ENCODE peak calls at places on chromosomes 11 and 22, in five cellular contexts. K, E, G, P and Y are unnamed samples.
A peak's percentile ranks its signal among the peaks of the same experiment; 100 is the strongest.

GRCh38 chr11:65506770-65507485 is 8.1 kb downstream of the MALAT1 start:
- DNase-seq in P (peak; percentile 55), G (peak; percentile 95), E (peak; percentile 96), K (no peak), Y (peak; percentile 92)

GRCh38 chr11:36146437-36146836 is 142.8 kb downstream of the COMMD9 start:
- DNase-seq in E (no peak), P (peak; percentile 71), K (no peak), G (no peak), Y (no peak)

GRCh38 chr11:76279651-76280050 is 73.3 kb upstream of the WNT11 start:
- DNase-seq in P (no peak), K (no peak), G (no peak), E (no peak), Y (no peak)

GRCh38 chr11:69155302-69156198 is at the start of gene SMIM38:
- DNase-seq in G (no peak), P (no peak), E (no peak), K (no peak), Y (no peak)

GRCh38 chr11:128424867-128425285 is 162.5 kb downstream of the ETS1 start:
- DNase-seq in G (peak; percentile 59), K (no peak), P (no peak), E (peak; percentile 66), Y (no peak)

GRCh38 chr22:37019309-37020191 is at the start of the genes MPST and TST:
- DNase-seq in G (peak; percentile 62), E (peak; percentile 77), P (peak; percentile 44), K (no peak), Y (peak; percentile 27)

GRCh38 chr11:62392944-62393628 is 25.7 kb upstream of the SCGB1A1 start:
- DNase-seq in P (peak; percentile 65), G (no peak), K (no peak), E (no peak), Y (no peak)

GRCh38 chr11:82994615-82995014 is 77.1 kb downstream of the RAB30 start:
- DNase-seq in P (no peak), K (no peak), G (no peak), E (no peak), Y (peak; percentile 20)

GRCh38 chr11:9176550-9176949 is 85.2 kb upstream of the SCUBE2 start:
- DNase-seq in G (no peak), E (no peak), K (no peak), P (no peak), Y (no peak)

GRCh38 chr11:61963282-61964057 is 4.0 kb downstream of the FTH1 start:
- DNase-seq in G (peak; percentile 90), E (peak; percentile 91), K (no peak), P (no peak), Y (peak; percentile 48)

GRCh38 chr11:78244546-78245315 is 56.0 kb downstream of the USP35 start:
- DNase-seq in P (no peak), K (no peak), E (peak; percentile 67), G (peak; percentile 28), Y (peak; percentile 27)

GRCh38 chr22:36413022-36413770 is 25.4 kb upstream of the MYH9 start:
- DNase-seq in K (no peak), G (no peak), P (peak; percentile 26), E (no peak), Y (peak; percentile 29)

GRCh38 chr11:121482231-121483129 is 29.7 kb upstream of the SORL1-AS1 start:
- DNase-seq in K (no peak), E (peak; percentile 13), P (no peak), G (peak; percentile 27), Y (no peak)

GRCh38 chr22:46377566-46378498 is 42.3 kb downstream of the TRMU start:
- DNase-seq in E (peak; percentile 18), K (no peak), G (no peak), P (peak; percentile 74), Y (no peak)

GRCh38 chr22:29202231-29203192 is 3.2 kb upstream of the EMID1 start:
- DNase-seq in P (no peak), E (peak; percentile 69), K (no peak), G (peak; percentile 62), Y (no peak)

GRCh38 chr11:62471603-62472002 is 52.8 kb downstream of the SCGB1A1 start:
- DNase-seq in E (no peak), P (no peak), G (no peak), K (no peak), Y (no peak)

GRCh38 chr22:17159504-17159951 is 451 bp upstream of the HDHD5 start:
- DNase-seq in P (peak; percentile 27), E (peak; percentile 45), G (peak; percentile 38), K (no peak), Y (no peak)

GRCh38 chr22:17167486-17167885 is 8.4 kb upstream of the HDHD5 start:
- DNase-seq in K (no peak), P (no peak), G (no peak), E (no peak), Y (no peak)

GRCh38 chr22:17161991-17162390 is 2.9 kb upstream of the HDHD5 start:
- DNase-seq in P (no peak), E (no peak), G (no peak), K (no peak), Y (no peak)

GRCh38 chr22:17162731-17163130 is 3.7 kb upstream of the HDHD5 start:
- DNase-seq in P (no peak), K (no peak), G (no peak), E (no peak), Y (no peak)

DNA sequence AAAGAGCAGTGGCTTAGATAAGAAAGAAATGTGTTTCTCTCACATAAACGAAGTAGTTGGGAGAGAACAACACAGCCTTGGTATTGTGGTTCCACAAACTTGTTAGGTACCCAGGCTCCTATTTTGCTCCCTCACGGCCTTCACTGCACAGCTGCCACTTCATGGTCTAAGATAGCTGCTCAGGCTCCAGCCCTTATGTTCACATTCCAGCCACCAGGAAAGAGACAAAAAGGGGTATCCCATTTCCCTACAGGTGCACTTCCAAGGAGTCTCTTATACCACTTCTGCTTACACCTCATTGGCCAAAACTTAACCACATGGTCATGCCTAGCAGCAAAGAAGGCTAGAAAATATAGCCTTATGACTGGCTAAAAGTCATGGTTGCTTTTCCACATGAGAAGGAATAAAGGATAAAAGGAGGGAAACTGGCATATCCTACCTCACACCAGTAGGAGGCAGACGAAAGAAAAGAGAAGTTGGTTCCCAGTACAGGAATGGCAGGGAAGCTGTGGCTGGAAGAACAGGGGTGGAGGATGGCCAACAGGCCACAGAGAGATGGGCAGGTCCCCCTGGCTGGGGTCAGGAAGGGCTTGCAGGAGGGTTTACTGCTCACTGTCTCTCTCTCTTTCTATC is 5.4 kb upstream of the HDHD5 start:
- DNase-seq in K (no peak), P (no peak), G (no peak), E (peak; percentile 5), Y (no peak)
- TF ChIP-seq CTCF in K (peak; percentile 23), P (no peak), G (peak; percentile 15), E (peak; percentile 40), Y (peak; percentile 64)

GRCh38 chr11:64101461-64101860 is 64.5 kb downstream of the MACROD1 start:
- DNase-seq in K (no peak), G (no peak), P (no peak), E (no peak), Y (no peak)

GRCh38 chr11:64099436-64099835 is 63.7 kb downstream of the FLRT1 start:
- DNase-seq in P (no peak), G (no peak), K (no peak), E (no peak), Y (no peak)

GRCh38 chr11:64100782-64101358 is 65.0 kb downstream of the MACROD1 start:
- DNase-seq in G (no peak), E (no peak), K (no peak), P (no peak), Y (no peak)

GRCh38 chr11:64102005-64102738 is 63.7 kb downstream of the MACROD1 start:
- DNase-seq in K (no peak), P (no peak), E (no peak), G (no peak), Y (no peak)

GRCh38 chr11:64100345-64100744 is 64.6 kb downstream of the FLRT1 start:
- DNase-seq in E (no peak), K (no peak), P (no peak), G (no peak), Y (no peak)
- TF ChIP-seq CTCF in E (no peak), K (no peak), P (no peak), G (peak; percentile 19), Y (peak; percentile 32)

DNA sequence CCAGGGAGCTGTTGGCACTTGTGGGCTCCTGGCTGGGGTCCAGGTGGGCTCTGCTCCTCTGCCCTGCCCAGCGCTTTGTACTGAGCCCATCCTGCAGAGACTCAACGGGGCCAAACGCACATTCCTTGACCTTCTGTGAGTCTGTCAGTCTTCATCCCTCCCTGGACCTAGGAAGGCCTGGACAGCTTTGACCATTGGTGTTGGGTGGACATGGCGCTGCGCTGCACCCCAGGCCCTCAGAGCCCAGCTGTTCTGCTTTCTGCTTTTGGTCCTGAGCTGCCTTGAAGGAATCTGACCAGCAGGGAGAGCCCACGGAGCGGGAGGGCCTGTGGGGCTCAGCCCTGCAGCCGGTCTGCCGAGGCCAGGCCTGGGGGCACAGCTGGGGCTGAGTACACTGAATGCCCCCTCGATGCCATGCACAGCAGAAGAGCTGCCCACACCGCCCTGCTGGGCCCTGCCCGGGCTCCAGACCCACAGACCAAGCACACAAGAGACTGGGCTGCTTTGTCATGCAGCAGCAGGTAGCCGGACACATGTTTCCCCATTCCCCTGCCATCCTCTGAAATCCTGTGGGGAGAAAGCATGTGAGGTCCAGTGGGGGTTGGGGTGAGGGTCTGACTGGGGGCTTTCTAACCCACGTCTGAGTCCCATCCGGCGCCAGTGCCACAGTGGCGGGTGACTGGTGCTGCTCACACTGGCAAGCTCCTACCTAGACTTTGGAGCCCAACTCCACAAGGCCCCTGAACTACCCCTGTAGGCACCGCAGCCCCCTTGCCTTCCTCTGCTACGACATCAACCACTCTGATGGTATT is 24.1 kb upstream of the CCDC188 start:
- DNase-seq in P (peak; percentile 10), G (peak; percentile 13), E (peak; percentile 42), K (no peak), Y (no peak)
- TF ChIP-seq CTCF in P (no peak), G (peak; percentile 29), E (peak; percentile 55), K (peak; percentile 43), Y (peak; percentile 44)

GRCh38 chr11:123357353-123357989 is 72.6 kb upstream of the GRAMD1B start:
- DNase-seq in G (no peak), P (no peak), E (no peak), K (no peak), Y (no peak)

GRCh38 chr11:123356539-123356938 is 73.5 kb upstream of the GRAMD1B start:
- DNase-seq in K (no peak), E (no peak), G (no peak), P (no peak), Y (no peak)

GRCh38 chr11:123354371-123354770 is 75.7 kb upstream of the GRAMD1B start:
- DNase-seq in E (no peak), K (no peak), P (no peak), G (no peak), Y (no peak)

GRCh38 chr11:123360267-123360936 is 69.7 kb upstream of the GRAMD1B start:
- DNase-seq in K (no peak), G (no peak), P (no peak), E (no peak), Y (no peak)

DNA sequence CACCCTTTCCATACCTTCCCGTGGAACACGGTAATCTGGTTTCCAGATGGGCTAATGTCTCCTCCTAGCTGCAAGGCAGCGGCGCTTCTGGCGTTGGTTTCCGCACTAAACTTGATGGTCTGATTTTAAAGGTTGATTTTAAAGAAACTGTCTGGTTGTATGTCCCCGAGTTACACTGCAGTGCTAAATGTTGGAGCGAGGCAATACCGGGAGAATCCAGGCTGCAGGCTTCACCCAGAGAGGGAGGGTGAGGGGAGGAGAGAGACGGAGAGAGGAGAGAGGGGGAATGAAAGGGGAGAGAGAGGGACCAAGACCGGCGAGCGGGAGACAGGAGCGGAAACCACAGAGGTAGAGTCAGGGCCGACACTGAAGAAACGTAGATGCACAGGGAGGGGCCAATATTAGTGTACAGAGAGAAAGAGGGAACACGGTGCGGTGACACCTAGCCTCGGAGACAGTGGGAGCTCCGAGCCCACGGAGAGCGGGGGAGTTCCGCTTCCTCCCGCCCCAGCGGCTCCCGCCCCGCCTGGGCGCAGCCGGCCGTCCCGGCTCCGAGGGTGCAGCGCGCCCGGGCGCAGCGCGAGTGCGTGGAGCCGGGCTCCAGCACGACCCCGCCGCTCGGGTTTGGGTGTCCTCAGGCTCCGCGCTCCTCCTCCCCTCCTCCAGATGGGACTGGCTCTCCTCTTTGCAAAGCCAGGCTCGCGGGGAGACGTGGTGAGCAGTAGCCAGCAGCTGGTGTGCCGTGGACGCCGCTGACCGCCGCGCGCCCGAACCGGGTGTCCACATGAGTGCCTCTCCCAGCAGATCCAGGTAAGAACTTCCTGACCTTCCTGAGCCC is 71.9 kb upstream of the GRAMD1B start:
- DNase-seq in K (no peak), P (peak; percentile 11), E (peak; percentile 5), G (peak; percentile 8), Y (no peak)
- TF ChIP-seq CTCF in K (peak; percentile 36), P (no peak), E (no peak), G (no peak), Y (peak; percentile 26)